ENCODE peak calls at places on chromosomes 1 and 21, in five cellular contexts. One of them, this sample, is unnamed.

GRCh38 chr1:98045211-98046030 is 124.6 kb upstream of the DPYD start:
- DNase-seq in colonic mucosa: no peak
- DNase-seq in heart right ventricle: no peak
- DNase-seq in heart left ventricle: no peak
- DNase-seq in naive thymus-derived CD4-positive, alpha-beta T cell: no peak
- DNase-seq in this sample: no peak

GRCh38 chr1:91631718-91632330 is 131.2 kb downstream of the CDC7 start:
- DNase-seq in naive thymus-derived CD4-positive, alpha-beta T cell: no peak
- DNase-seq in heart left ventricle: no peak
- DNase-seq in colonic mucosa: no peak
- DNase-seq in heart right ventricle: no peak
- DNase-seq in this sample: no peak

GRCh38 chr1:111690306-111690617 is 48.9 kb downstream of the INKA2 start:
- DNase-seq in heart left ventricle: peak; percentile 39
- DNase-seq in heart right ventricle: peak; percentile 67
- DNase-seq in colonic mucosa: peak; percentile 29
- DNase-seq in naive thymus-derived CD4-positive, alpha-beta T cell: no peak
- DNase-seq in this sample: no peak

GRCh38 chr1:55828031-55828430 is 612.9 kb upstream of the USP24 start:
- DNase-seq in heart left ventricle: no peak
- DNase-seq in colonic mucosa: no peak
- DNase-seq in heart right ventricle: no peak
- DNase-seq in naive thymus-derived CD4-positive, alpha-beta T cell: no peak
- DNase-seq in this sample: no peak

GRCh38 chr1:67171978-67172377 is 5.7 kb downstream of the IL23R start:
- DNase-seq in heart left ventricle: no peak
- DNase-seq in colonic mucosa: no peak
- DNase-seq in heart right ventricle: no peak
- DNase-seq in naive thymus-derived CD4-positive, alpha-beta T cell: peak; percentile 69
- DNase-seq in this sample: no peak

GRCh38 chr1:11648039-11648438 is 6.2 kb downstream of the FBXO2 start:
- DNase-seq in heart right ventricle: no peak
- DNase-seq in colonic mucosa: no peak
- DNase-seq in heart left ventricle: no peak
- DNase-seq in naive thymus-derived CD4-positive, alpha-beta T cell: no peak
- DNase-seq in this sample: no peak

GRCh38 chr21:35100351-35100771 is 51.3 kb upstream of the RUNX1 start:
- DNase-seq in heart right ventricle: peak; percentile 13
- DNase-seq in naive thymus-derived CD4-positive, alpha-beta T cell: no peak
- DNase-seq in colonic mucosa: no peak
- DNase-seq in heart left ventricle: peak; percentile 69
- DNase-seq in this sample: no peak

GRCh38 chr1:91499904-91500755 is 521 bp upstream of the CDC7 start:
- DNase-seq in naive thymus-derived CD4-positive, alpha-beta T cell: no peak
- DNase-seq in heart left ventricle: no peak
- DNase-seq in heart right ventricle: peak; percentile 5
- DNase-seq in colonic mucosa: no peak
- DNase-seq in this sample: no peak

GRCh38 chr1:174659823-174660222 is 212.1 kb downstream of the GPR52 start:
- DNase-seq in naive thymus-derived CD4-positive, alpha-beta T cell: no peak
- DNase-seq in heart right ventricle: peak; percentile 18
- DNase-seq in heart left ventricle: peak; percentile 49
- DNase-seq in colonic mucosa: no peak
- DNase-seq in this sample: peak; percentile 97

GRCh38 chr1:79431341-79431740 is 424.8 kb upstream of the ADGRL4 start:
- DNase-seq in heart left ventricle: no peak
- DNase-seq in colonic mucosa: no peak
- DNase-seq in heart right ventricle: no peak
- DNase-seq in naive thymus-derived CD4-positive, alpha-beta T cell: no peak
- DNase-seq in this sample: no peak

GRCh38 chr1:39639333-39640130 is at the start of gene HEYL:
- DNase-seq in heart left ventricle: peak; percentile 87
- DNase-seq in heart right ventricle: peak; percentile 81
- DNase-seq in naive thymus-derived CD4-positive, alpha-beta T cell: peak; percentile 38
- DNase-seq in colonic mucosa: peak; percentile 77
- DNase-seq in this sample: no peak

GRCh38 chr1:72371259-72372035 is 89.1 kb upstream of the NEGR1 start:
- DNase-seq in colonic mucosa: no peak
- DNase-seq in naive thymus-derived CD4-positive, alpha-beta T cell: no peak
- DNase-seq in heart left ventricle: no peak
- DNase-seq in heart right ventricle: no peak
- DNase-seq in this sample: no peak

GRCh38 chr1:218108034-218108433 is 177.1 kb upstream of the RRP15 start:
- DNase-seq in heart left ventricle: no peak
- DNase-seq in naive thymus-derived CD4-positive, alpha-beta T cell: no peak
- DNase-seq in heart right ventricle: no peak
- DNase-seq in colonic mucosa: no peak
- DNase-seq in this sample: no peak

GRCh38 chr1:218112862-218113261 is 172.2 kb upstream of the RRP15 start:
- DNase-seq in heart right ventricle: no peak
- DNase-seq in colonic mucosa: no peak
- DNase-seq in heart left ventricle: no peak
- DNase-seq in naive thymus-derived CD4-positive, alpha-beta T cell: no peak
- DNase-seq in this sample: no peak
- H3K27ac ChIP-seq in heart right ventricle: no peak overlapping the region
- H3K27ac ChIP-seq in colonic mucosa: no peak overlapping the region
- H3K27ac ChIP-seq in heart left ventricle: no peak overlapping the region
- H3K27ac ChIP-seq in naive thymus-derived CD4-positive, alpha-beta T cell: no peak overlapping the region
- H3K27ac ChIP-seq in this sample: no peak overlapping the region

GRCh38 chr1:165679282-165680036 is 18.9 kb downstream of the ALDH9A1 start:
- DNase-seq in colonic mucosa: no peak
- DNase-seq in heart left ventricle: no peak
- DNase-seq in heart right ventricle: no peak
- DNase-seq in naive thymus-derived CD4-positive, alpha-beta T cell: no peak
- DNase-seq in this sample: no peak

GRCh38 chr1:165675794-165676193 is 22.6 kb downstream of the ALDH9A1 start:
- DNase-seq in colonic mucosa: no peak
- DNase-seq in heart right ventricle: no peak
- DNase-seq in heart left ventricle: no peak
- DNase-seq in naive thymus-derived CD4-positive, alpha-beta T cell: no peak
- DNase-seq in this sample: no peak

GRCh38 chr1:165674599-165674998 is 23.8 kb downstream of the ALDH9A1 start:
- DNase-seq in naive thymus-derived CD4-positive, alpha-beta T cell: no peak
- DNase-seq in colonic mucosa: no peak
- DNase-seq in heart left ventricle: no peak
- DNase-seq in heart right ventricle: no peak
- DNase-seq in this sample: no peak

GRCh38 chr1:165680303-165680702 is 18.1 kb downstream of the ALDH9A1 start:
- DNase-seq in heart right ventricle: no peak
- DNase-seq in heart left ventricle: no peak
- DNase-seq in colonic mucosa: no peak
- DNase-seq in naive thymus-derived CD4-positive, alpha-beta T cell: no peak
- DNase-seq in this sample: no peak

DNA sequence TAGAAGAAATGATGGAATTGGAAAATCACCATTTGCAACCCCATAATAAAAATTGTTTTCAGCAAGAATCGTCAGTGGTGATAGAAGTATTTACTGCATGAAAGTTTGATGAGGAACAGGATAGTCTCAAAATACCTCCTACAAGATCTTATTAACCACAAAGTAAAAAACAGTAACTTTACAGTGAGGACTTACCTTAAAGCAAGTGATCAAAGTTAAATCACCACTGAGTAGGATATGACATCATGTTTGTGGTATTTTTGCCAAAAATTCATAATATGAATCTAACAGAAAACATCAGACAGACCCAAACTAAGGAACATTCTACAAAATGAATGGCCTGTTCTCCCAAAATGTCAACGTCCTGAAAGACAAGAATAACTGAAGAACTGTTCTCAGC is 19.9 kb downstream of the ALDH9A1 start:
- DNase-seq in naive thymus-derived CD4-positive, alpha-beta T cell: peak; percentile 46
- DNase-seq in heart right ventricle: no peak
- DNase-seq in heart left ventricle: no peak
- DNase-seq in colonic mucosa: no peak
- DNase-seq in this sample: no peak
- H3K27ac ChIP-seq in naive thymus-derived CD4-positive, alpha-beta T cell: no peak overlapping the region
- H3K27ac ChIP-seq in heart right ventricle: no peak overlapping the region
- H3K27ac ChIP-seq in heart left ventricle: no peak overlapping the region
- H3K27ac ChIP-seq in colonic mucosa: no peak overlapping the region
- H3K27ac ChIP-seq in this sample: no peak overlapping the region

GRCh38 chr1:109792056-109792831 is 28.5 kb upstream of the EPS8L3 start:
- DNase-seq in naive thymus-derived CD4-positive, alpha-beta T cell: no peak
- DNase-seq in heart left ventricle: peak; percentile 76
- DNase-seq in colonic mucosa: peak; percentile 68
- DNase-seq in heart right ventricle: peak; percentile 86
- DNase-seq in this sample: no peak
- H3K27ac ChIP-seq in naive thymus-derived CD4-positive, alpha-beta T cell: no peak overlapping the region
- H3K27ac ChIP-seq in heart left ventricle: peak overlapping the region; percentile 58
- H3K27ac ChIP-seq in colonic mucosa: no peak overlapping the region
- H3K27ac ChIP-seq in heart right ventricle: peak overlapping the region; percentile 67
- H3K27ac ChIP-seq in this sample: no peak overlapping the region

DNA sequence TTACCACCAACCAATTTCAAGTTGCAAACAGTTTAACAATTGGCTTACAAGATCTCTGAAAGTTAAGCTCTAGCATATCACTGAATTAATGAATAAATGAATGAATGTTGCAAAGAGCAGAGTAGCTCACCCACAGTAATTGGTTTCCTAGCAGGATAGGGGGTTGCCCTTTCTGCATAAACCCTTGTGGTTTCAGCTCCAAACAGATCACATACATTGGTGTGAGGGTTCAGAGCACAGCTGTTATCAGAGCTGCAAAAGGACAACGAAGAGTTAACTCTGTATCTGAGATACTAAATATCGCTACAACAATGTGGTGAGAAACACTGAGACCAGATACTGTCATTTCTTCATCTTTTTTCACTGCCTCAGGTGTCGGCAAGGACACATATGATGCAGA is 46.6 kb downstream of the NTNG1 start:
- DNase-seq in heart right ventricle: no peak
- DNase-seq in colonic mucosa: no peak
- DNase-seq in naive thymus-derived CD4-positive, alpha-beta T cell: no peak
- DNase-seq in heart left ventricle: no peak
- DNase-seq in this sample: no peak
- H3K27ac ChIP-seq in heart right ventricle: no peak overlapping the region
- H3K27ac ChIP-seq in colonic mucosa: no peak overlapping the region
- H3K27ac ChIP-seq in naive thymus-derived CD4-positive, alpha-beta T cell: no peak overlapping the region
- H3K27ac ChIP-seq in heart left ventricle: no peak overlapping the region
- H3K27ac ChIP-seq in this sample: no peak overlapping the region